ENCODE peak calls at places on chromosome 10, in nine cellular contexts. One of them, this sample, is unnamed.

GRCh38 chr10:128066954-128067382 is 59.3 kb downstream of the MKI67 start:
- DNase-seq in mucosa of descending colon: no peak
- DNase-seq in hypothalamus: no peak
- DNase-seq in cardiac fibroblast: no peak
- DNase-seq in NCI-H1105: no peak
- DNase-seq in nephron progenitor cell: no peak
- DNase-seq in adrenal gland: no peak
- DNase-seq in MV-4-11: no peak
- DNase-seq in naive thymus-derived CD8-positive, alpha-beta T cell: no peak
- DNase-seq in this sample: no peak

GRCh38 chr10:119755446-119755845 is 29.6 kb downstream of the INPP5F start:
- DNase-seq in mucosa of descending colon: no peak
- DNase-seq in hypothalamus: no peak
- DNase-seq in cardiac fibroblast: peak; percentile 55
- DNase-seq in NCI-H1105: no peak
- DNase-seq in nephron progenitor cell: no peak
- DNase-seq in adrenal gland: no peak
- DNase-seq in MV-4-11: no peak
- DNase-seq in naive thymus-derived CD8-positive, alpha-beta T cell: no peak
- DNase-seq in this sample: no peak

GRCh38 chr10:93963434-93963833 is 30.3 kb upstream of the PLCE1 start:
- DNase-seq in mucosa of descending colon: no peak
- DNase-seq in hypothalamus: no peak
- DNase-seq in cardiac fibroblast: no peak
- DNase-seq in NCI-H1105: no peak
- DNase-seq in nephron progenitor cell: no peak
- DNase-seq in adrenal gland: peak; percentile 58
- DNase-seq in MV-4-11: no peak
- DNase-seq in naive thymus-derived CD8-positive, alpha-beta T cell: no peak
- DNase-seq in this sample: no peak

GRCh38 chr10:34615770-34616169 is 199.3 kb downstream of the PARD3 start:
- DNase-seq in mucosa of descending colon: no peak
- DNase-seq in hypothalamus: no peak
- DNase-seq in cardiac fibroblast: peak; percentile 47
- DNase-seq in NCI-H1105: no peak
- DNase-seq in nephron progenitor cell: no peak
- DNase-seq in adrenal gland: no peak
- DNase-seq in MV-4-11: no peak
- DNase-seq in naive thymus-derived CD8-positive, alpha-beta T cell: no peak
- DNase-seq in this sample: no peak

GRCh38 chr10:103547391-103547946 is 54.0 kb downstream of the NEURL1 start:
- DNase-seq in mucosa of descending colon: no peak
- DNase-seq in hypothalamus: no peak
- DNase-seq in cardiac fibroblast: no peak
- DNase-seq in NCI-H1105: no peak
- DNase-seq in nephron progenitor cell: no peak
- DNase-seq in adrenal gland: peak; percentile 57
- DNase-seq in MV-4-11: no peak
- DNase-seq in naive thymus-derived CD8-positive, alpha-beta T cell: no peak
- DNase-seq in this sample: no peak

GRCh38 chr10:130756651-130757050 is 554.9 kb downstream of the TCERG1L start:
- DNase-seq in mucosa of descending colon: no peak
- DNase-seq in hypothalamus: no peak
- DNase-seq in cardiac fibroblast: no peak
- DNase-seq in NCI-H1105: no peak
- DNase-seq in nephron progenitor cell: no peak
- DNase-seq in adrenal gland: no peak
- DNase-seq in MV-4-11: no peak
- DNase-seq in naive thymus-derived CD8-positive, alpha-beta T cell: no peak
- DNase-seq in this sample: no peak

GRCh38 chr10:24762966-24763623 is 39.4 kb upstream of the ARHGAP21 start:
- DNase-seq in mucosa of descending colon: no peak
- DNase-seq in hypothalamus: no peak
- DNase-seq in cardiac fibroblast: peak; percentile 53
- DNase-seq in NCI-H1105: no peak
- DNase-seq in nephron progenitor cell: no peak
- DNase-seq in adrenal gland: no peak
- DNase-seq in MV-4-11: no peak
- DNase-seq in naive thymus-derived CD8-positive, alpha-beta T cell: no peak
- DNase-seq in this sample: no peak

GRCh38 chr10:97849491-97850402 is at the start of gene GOLGA7B:
- DNase-seq in mucosa of descending colon: peak; percentile 69
- DNase-seq in hypothalamus: peak; percentile 34
- DNase-seq in cardiac fibroblast: no peak
- DNase-seq in NCI-H1105: peak; percentile 33
- DNase-seq in nephron progenitor cell: peak; percentile 91
- DNase-seq in adrenal gland: no peak
- DNase-seq in MV-4-11: no peak
- DNase-seq in naive thymus-derived CD8-positive, alpha-beta T cell: peak; percentile 66
- DNase-seq in this sample: no peak

GRCh38 chr10:86524225-86524982 is 2.8 kb upstream of the WAPL start:
- DNase-seq in mucosa of descending colon: no peak
- DNase-seq in hypothalamus: no peak
- DNase-seq in cardiac fibroblast: no peak
- DNase-seq in NCI-H1105: peak; percentile 18
- DNase-seq in nephron progenitor cell: no peak
- DNase-seq in adrenal gland: no peak
- DNase-seq in MV-4-11: no peak
- DNase-seq in naive thymus-derived CD8-positive, alpha-beta T cell: no peak
- DNase-seq in this sample: no peak

GRCh38 chr10:120426306-120426705 is 30.7 kb upstream of the PLPP4 start:
- DNase-seq in mucosa of descending colon: no peak
- DNase-seq in hypothalamus: no peak
- DNase-seq in cardiac fibroblast: peak; percentile 29
- DNase-seq in NCI-H1105: no peak
- DNase-seq in nephron progenitor cell: no peak
- DNase-seq in adrenal gland: no peak
- DNase-seq in MV-4-11: no peak
- DNase-seq in naive thymus-derived CD8-positive, alpha-beta T cell: no peak
- DNase-seq in this sample: no peak

GRCh38 chr10:132632851-132633684 is 95.5 kb downstream of the INPP5A start:
- DNase-seq in mucosa of descending colon: peak; percentile 42
- DNase-seq in hypothalamus: no peak
- DNase-seq in cardiac fibroblast: peak; percentile 69
- DNase-seq in NCI-H1105: no peak
- DNase-seq in nephron progenitor cell: no peak
- DNase-seq in adrenal gland: no peak
- DNase-seq in MV-4-11: no peak
- DNase-seq in naive thymus-derived CD8-positive, alpha-beta T cell: no peak
- DNase-seq in this sample: no peak

GRCh38 chr10:13990918-13991317 is 339.8 kb downstream of the FRMD4A start:
- DNase-seq in mucosa of descending colon: no peak
- DNase-seq in hypothalamus: no peak
- DNase-seq in cardiac fibroblast: peak; percentile 71
- DNase-seq in NCI-H1105: peak; percentile 21
- DNase-seq in nephron progenitor cell: no peak
- DNase-seq in adrenal gland: peak; percentile 57
- DNase-seq in MV-4-11: no peak
- DNase-seq in naive thymus-derived CD8-positive, alpha-beta T cell: no peak
- DNase-seq in this sample: no peak

GRCh38 chr10:131947631-131948347 is 33.9 kb downstream of the BNIP3 start:
- DNase-seq in mucosa of descending colon: no peak
- DNase-seq in hypothalamus: no peak
- DNase-seq in cardiac fibroblast: peak; percentile 82
- DNase-seq in NCI-H1105: no peak
- DNase-seq in nephron progenitor cell: no peak
- DNase-seq in adrenal gland: peak; percentile 65
- DNase-seq in MV-4-11: no peak
- DNase-seq in naive thymus-derived CD8-positive, alpha-beta T cell: no peak
- DNase-seq in this sample: peak; percentile 52

GRCh38 chr10:132735923-132736391 is 50.0 kb downstream of the NKX6-2 start:
- DNase-seq in mucosa of descending colon: no peak
- DNase-seq in hypothalamus: peak; percentile 64
- DNase-seq in cardiac fibroblast: no peak
- DNase-seq in NCI-H1105: no peak
- DNase-seq in nephron progenitor cell: no peak
- DNase-seq in adrenal gland: peak; percentile 76
- DNase-seq in MV-4-11: no peak
- DNase-seq in naive thymus-derived CD8-positive, alpha-beta T cell: no peak
- DNase-seq in this sample: no peak

GRCh38 chr10:9254353-9254752 is 1199.9 kb downstream of the GATA3 start:
- DNase-seq in mucosa of descending colon: no peak
- DNase-seq in hypothalamus: no peak
- DNase-seq in cardiac fibroblast: peak; percentile 17
- DNase-seq in NCI-H1105: no peak
- DNase-seq in nephron progenitor cell: no peak
- DNase-seq in adrenal gland: no peak
- DNase-seq in MV-4-11: no peak
- DNase-seq in naive thymus-derived CD8-positive, alpha-beta T cell: no peak
- DNase-seq in this sample: no peak

GRCh38 chr10:117312430-117312829 is 62.8 kb downstream of the PDZD8 start:
- DNase-seq in mucosa of descending colon: no peak
- DNase-seq in hypothalamus: no peak
- DNase-seq in cardiac fibroblast: no peak
- DNase-seq in NCI-H1105: no peak
- DNase-seq in nephron progenitor cell: no peak
- DNase-seq in adrenal gland: no peak
- DNase-seq in MV-4-11: no peak
- DNase-seq in naive thymus-derived CD8-positive, alpha-beta T cell: no peak
- DNase-seq in this sample: no peak

GRCh38 chr10:89783406-89783805 is 82.0 kb downstream of the KIF20B start:
- DNase-seq in mucosa of descending colon: no peak
- DNase-seq in hypothalamus: no peak
- DNase-seq in cardiac fibroblast: peak; percentile 21
- DNase-seq in NCI-H1105: no peak
- DNase-seq in nephron progenitor cell: no peak
- DNase-seq in adrenal gland: no peak
- DNase-seq in MV-4-11: no peak
- DNase-seq in naive thymus-derived CD8-positive, alpha-beta T cell: no peak
- DNase-seq in this sample: no peak

GRCh38 chr10:99534939-99535763 is 2.4 kb downstream of the NKX2-3 start:
- DNase-seq in mucosa of descending colon: no peak
- DNase-seq in hypothalamus: no peak
- DNase-seq in cardiac fibroblast: no peak
- DNase-seq in NCI-H1105: no peak
- DNase-seq in nephron progenitor cell: peak; percentile 73
- DNase-seq in adrenal gland: peak; percentile 43
- DNase-seq in MV-4-11: no peak
- DNase-seq in naive thymus-derived CD8-positive, alpha-beta T cell: no peak
- DNase-seq in this sample: no peak

GRCh38 chr10:111084346-111085255 is 7.8 kb downstream of the ADRA2A start:
- DNase-seq in mucosa of descending colon: no peak
- DNase-seq in hypothalamus: no peak
- DNase-seq in cardiac fibroblast: no peak
- DNase-seq in NCI-H1105: no peak
- DNase-seq in nephron progenitor cell: no peak
- DNase-seq in adrenal gland: no peak
- DNase-seq in MV-4-11: no peak
- DNase-seq in naive thymus-derived CD8-positive, alpha-beta T cell: no peak
- DNase-seq in this sample: peak; percentile 63

GRCh38 chr10:74208081-74208480 is 57.1 kb downstream of the ADK start:
- DNase-seq in mucosa of descending colon: peak; percentile 73
- DNase-seq in hypothalamus: no peak
- DNase-seq in cardiac fibroblast: no peak
- DNase-seq in NCI-H1105: peak; percentile 64
- DNase-seq in nephron progenitor cell: no peak
- DNase-seq in adrenal gland: no peak
- DNase-seq in MV-4-11: no peak
- DNase-seq in naive thymus-derived CD8-positive, alpha-beta T cell: no peak
- DNase-seq in this sample: no peak

This sample was measured in lower leg skin.